ENCODE peak calls at places on chromosomes 7 and 10, in four cellular contexts. One of them, this sample, is unnamed.

GRCh38 chr7:149310113-149310836 is 48.3 kb downstream of the ZNF783 start:
- DNase-seq in GM12878: peak; percentile 36
- DNase-seq in CD8-positive, alpha-beta memory T cell: no peak
- DNase-seq in renal cortical epithelial cell: peak; percentile 65
- DNase-seq in this sample: peak; percentile 80

GRCh38 chr7:36473454-36474282 is 84.0 kb downstream of the ANLN start:
- DNase-seq in GM12878: no peak
- DNase-seq in CD8-positive, alpha-beta memory T cell: no peak
- DNase-seq in renal cortical epithelial cell: no peak
- DNase-seq in this sample: peak; percentile 43

GRCh38 chr7:79282051-79282694 is 171.3 kb downstream of the MAGI2 start:
- DNase-seq in GM12878: no peak
- DNase-seq in CD8-positive, alpha-beta memory T cell: no peak
- DNase-seq in renal cortical epithelial cell: peak; percentile 63
- DNase-seq in this sample: peak; percentile 84

GRCh38 chr10:29316308-29317026 is 27.6 kb downstream of the LYZL1 start:
- DNase-seq in GM12878: no peak
- DNase-seq in CD8-positive, alpha-beta memory T cell: no peak
- DNase-seq in renal cortical epithelial cell: no peak
- DNase-seq in this sample: no peak

GRCh38 chr7:23471090-23471859 is 984 bp upstream of the IGF2BP3 start:
- DNase-seq in GM12878: no peak
- DNase-seq in CD8-positive, alpha-beta memory T cell: no peak
- DNase-seq in renal cortical epithelial cell: no peak
- DNase-seq in this sample: peak; percentile 73

GRCh38 chr7:121012919-121013318 is 24.4 kb downstream of the CPED1 start:
- DNase-seq in GM12878: no peak
- DNase-seq in CD8-positive, alpha-beta memory T cell: no peak
- DNase-seq in renal cortical epithelial cell: no peak
- DNase-seq in this sample: no peak

GRCh38 chr7:36180121-36180520 is 27.1 kb downstream of the EEPD1 start:
- DNase-seq in GM12878: no peak
- DNase-seq in CD8-positive, alpha-beta memory T cell: no peak
- DNase-seq in renal cortical epithelial cell: no peak
- DNase-seq in this sample: no peak

GRCh38 chr10:71292624-71293445 is 26.2 kb upstream of the SLC29A3 start:
- DNase-seq in GM12878: no peak
- DNase-seq in CD8-positive, alpha-beta memory T cell: no peak
- DNase-seq in renal cortical epithelial cell: no peak
- DNase-seq in this sample: no peak

GRCh38 chr7:100598425-100598824 is 3.7 kb upstream of the PCOLCE start:
- DNase-seq in GM12878: no peak
- DNase-seq in CD8-positive, alpha-beta memory T cell: no peak
- DNase-seq in renal cortical epithelial cell: no peak
- DNase-seq in this sample: no peak

GRCh38 chr7:774161-775109 is 47.4 kb upstream of the PRKAR1B start:
- DNase-seq in GM12878: no peak
- DNase-seq in CD8-positive, alpha-beta memory T cell: peak; percentile 55
- DNase-seq in renal cortical epithelial cell: no peak
- DNase-seq in this sample: peak; percentile 19

GRCh38 chr10:79136227-79137005 is 67.7 kb downstream of the ZMIZ1 start:
- DNase-seq in GM12878: no peak
- DNase-seq in CD8-positive, alpha-beta memory T cell: no peak
- DNase-seq in renal cortical epithelial cell: no peak
- DNase-seq in this sample: no peak

GRCh38 chr10:59006511-59007306 is 169.7 kb upstream of the PHYHIPL start:
- DNase-seq in GM12878: no peak
- DNase-seq in CD8-positive, alpha-beta memory T cell: no peak
- DNase-seq in renal cortical epithelial cell: peak; percentile 95
- DNase-seq in this sample: peak; percentile 60

GRCh38 chr7:132577206-132578049 is 1.2 kb upstream of the PLXNA4 start:
- DNase-seq in GM12878: no peak
- DNase-seq in CD8-positive, alpha-beta memory T cell: no peak
- DNase-seq in renal cortical epithelial cell: no peak
- DNase-seq in this sample: peak; percentile 48

GRCh38 chr10:323651-324293 is 188.5 kb downstream of the ZMYND11 start:
- DNase-seq in GM12878: peak; percentile 65
- DNase-seq in CD8-positive, alpha-beta memory T cell: peak; percentile 31
- DNase-seq in renal cortical epithelial cell: peak; percentile 93
- DNase-seq in this sample: peak; percentile 97

GRCh38 chr7:5143935-5144903 is 45.8 kb upstream of the WIPI2 start:
- DNase-seq in GM12878: peak; percentile 55
- DNase-seq in CD8-positive, alpha-beta memory T cell: peak; percentile 85
- DNase-seq in renal cortical epithelial cell: no peak
- DNase-seq in this sample: no peak

GRCh38 chr7:151601521-151602305 is 82.0 kb upstream of the RHEB start:
- DNase-seq in GM12878: no peak
- DNase-seq in CD8-positive, alpha-beta memory T cell: no peak
- DNase-seq in renal cortical epithelial cell: no peak
- DNase-seq in this sample: peak; percentile 9

GRCh38 chr7:108557191-108557590 is 12.3 kb downstream of the THAP5 start:
- DNase-seq in GM12878: no peak
- DNase-seq in CD8-positive, alpha-beta memory T cell: no peak
- DNase-seq in renal cortical epithelial cell: no peak
- DNase-seq in this sample: no peak

This sample was measured in EL.